ENCODE peak calls at places on chromosomes 6 and 20, in eight cellular contexts. O is PC-3; Q is IMR-90; X is RWPE1; H is naive thymus-derived CD4-positive, alpha-beta T cell; C is spleen; S is left ventricle myocardium inferior; L is foreskin keratinocyte. I is an unnamed sample.
A peak's percentile ranks its signal among the peaks of the same experiment; 100 is the strongest.

GRCh38 chr6:105499928-105500327 is 97.0 kb upstream of the PREP start:
- DNase-seq in Q (peak; percentile 52), L (no peak), O (peak; percentile 20), H (no peak), X (no peak), C (no peak), S (no peak), I (no peak)

GRCh38 chr6:3859878-3860552 is 10.8 kb downstream of the FAM50B start:
- DNase-seq in Q (no peak), C (no peak), H (no peak), X (no peak), S (no peak), O (no peak), L (no peak), I (no peak)

GRCh38 chr20:1528811-1529210 is 28.7 kb downstream of the SIRPD start:
- DNase-seq in Q (peak; percentile 8), H (no peak), X (peak; percentile 17), L (no peak), O (peak; percentile 89), S (no peak), C (no peak), I (no peak)

GRCh38 chr6:40916816-40917215 is 122.2 kb downstream of the UNC5CL start:
- DNase-seq in H (no peak), S (no peak), Q (no peak), C (no peak), L (no peak), O (no peak), X (no peak), I (no peak)

GRCh38 chr6:15770347-15771143 is 107.7 kb upstream of the DTNBP1 start:
- DNase-seq in O (peak; percentile 37), X (no peak), L (no peak), C (no peak), S (no peak), Q (peak; percentile 8), H (no peak), I (peak; percentile 34)

GRCh38 chr6:75386050-75386770 is 101.6 kb upstream of the TMEM30A start:
- DNase-seq in O (no peak), X (no peak), S (no peak), C (no peak), H (no peak), Q (peak; percentile 79), L (no peak), I (no peak)

GRCh38 chr6:166931426-166931970 is 24.9 kb downstream of the RNASET2 start:
- DNase-seq in C (peak; percentile 60), X (no peak), Q (no peak), O (no peak), L (no peak), H (no peak), S (no peak), I (no peak)

GRCh38 chr20:23513164-23513563 is 22.2 kb downstream of the CST8 start:
- DNase-seq in S (no peak), Q (no peak), X (no peak), O (no peak), L (no peak), C (no peak), H (no peak), I (no peak)

GRCh38 chr6:47832386-47833080 is 50.7 kb downstream of the OPN5 start:
- DNase-seq in H (no peak), S (no peak), X (no peak), O (peak; percentile 35), C (no peak), Q (no peak), L (no peak), I (no peak)

GRCh38 chr20:37356961-37357371 is 11.0 kb downstream of the SRC start:
- DNase-seq in O (no peak), S (no peak), C (peak; percentile 74), L (no peak), X (no peak), Q (no peak), H (no peak), I (peak; percentile 13)

GRCh38 chr6:1146500-1146899 is 165.4 kb upstream of the FOXQ1 start:
- DNase-seq in C (no peak), H (no peak), Q (no peak), S (no peak), L (no peak), X (no peak), O (no peak), I (no peak)

GRCh38 chr6:170096803-170097504 is 193.9 kb downstream of the DLL1 start:
- DNase-seq in L (no peak), S (no peak), C (no peak), X (no peak), O (no peak), Q (no peak), H (no peak), I (no peak)

GRCh38 chr6:170097505-170098427 is 193.1 kb downstream of the DLL1 start:
- DNase-seq in C (peak; percentile 58), S (no peak), X (no peak), O (no peak), H (no peak), Q (no peak), L (no peak), I (peak; percentile 6)

GRCh38 chr6:170094686-170095272 is 196.1 kb downstream of the DLL1 start:
- DNase-seq in S (no peak), X (no peak), L (no peak), H (no peak), C (peak; percentile 62), Q (no peak), O (no peak), I (no peak)

GRCh38 chr6:170095273-170095976 is 195.5 kb downstream of the DLL1 start:
- DNase-seq in L (no peak), S (no peak), O (no peak), X (no peak), Q (no peak), C (peak; percentile 66), H (no peak), I (no peak)

GRCh38 chr6:170096191-170096802 is 194.6 kb downstream of the DLL1 start:
- DNase-seq in Q (no peak), L (no peak), C (peak; percentile 67), O (no peak), S (no peak), H (no peak), X (no peak), I (peak; percentile 10)
- H3K27ac ChIP-seq in Q (no peak overlapping the region), L (no peak overlapping the region), C (no peak overlapping the region), O (no peak overlapping the region), S (no peak overlapping the region), H (no peak overlapping the region), X (no peak overlapping the region), I (no peak overlapping the region)

DNA sequence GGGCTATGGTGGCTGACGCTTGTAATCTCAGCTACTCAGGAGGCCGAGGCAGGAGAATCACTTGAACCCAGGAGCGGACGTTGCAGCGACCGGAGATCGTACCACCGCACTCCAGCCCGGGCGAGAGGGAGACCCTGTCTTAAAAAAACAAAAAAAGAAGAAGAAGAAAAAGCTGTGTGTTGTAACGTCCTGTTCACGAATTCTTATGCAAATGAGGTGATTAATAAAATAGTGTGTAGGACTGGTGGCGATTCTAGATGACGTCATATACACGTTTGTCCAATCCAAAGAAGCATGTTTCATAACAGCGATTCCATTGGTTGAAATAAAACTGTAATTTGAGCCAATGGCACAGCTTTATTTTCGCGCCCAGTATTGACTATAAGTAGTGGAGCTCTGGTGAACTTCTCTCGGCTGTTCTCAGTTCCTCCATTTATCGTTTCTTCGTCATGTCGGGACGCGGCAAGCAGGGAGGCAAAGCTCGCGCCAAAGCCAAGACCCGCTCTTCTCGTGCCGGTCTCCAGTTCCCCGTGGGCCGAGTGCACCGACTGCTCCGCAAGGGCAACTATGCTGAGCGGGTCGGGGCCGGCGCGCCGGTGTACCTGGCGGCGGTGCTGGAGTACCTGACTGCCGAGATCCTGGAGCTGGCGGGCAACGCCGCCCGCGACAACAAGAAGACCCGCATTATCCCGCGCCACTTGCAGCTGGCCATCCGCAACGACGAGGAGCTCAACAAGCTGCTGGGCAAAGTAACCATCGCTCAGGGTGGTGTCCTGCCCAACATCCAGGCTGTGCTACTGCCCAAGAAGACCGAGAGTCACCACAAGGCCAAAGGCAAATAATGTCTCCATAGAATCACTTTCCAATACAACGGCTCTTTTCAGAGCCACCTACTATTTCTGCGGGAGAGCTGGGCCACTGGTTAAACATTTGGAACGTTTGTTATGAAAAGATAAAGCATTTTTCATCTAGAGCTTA is 47.0 kb downstream of the OR2B2 start:
- DNase-seq in H (peak; percentile 90), S (peak; percentile 29), X (peak; percentile 98), O (peak; percentile 98), L (peak; percentile 94), C (peak; percentile 95), Q (peak; percentile 99), I (peak; percentile 74)
- H3K27ac ChIP-seq in H (peak overlapping the region; percentile 71), S (peak overlapping the region; percentile 44), X (peak overlapping the region; percentile 95), O (peak overlapping the region; percentile 35), L (peak overlapping the region; percentile 85), C (peak overlapping the region; percentile 89), Q (peak overlapping the region; percentile 77), I (no peak overlapping the region)

DNA sequence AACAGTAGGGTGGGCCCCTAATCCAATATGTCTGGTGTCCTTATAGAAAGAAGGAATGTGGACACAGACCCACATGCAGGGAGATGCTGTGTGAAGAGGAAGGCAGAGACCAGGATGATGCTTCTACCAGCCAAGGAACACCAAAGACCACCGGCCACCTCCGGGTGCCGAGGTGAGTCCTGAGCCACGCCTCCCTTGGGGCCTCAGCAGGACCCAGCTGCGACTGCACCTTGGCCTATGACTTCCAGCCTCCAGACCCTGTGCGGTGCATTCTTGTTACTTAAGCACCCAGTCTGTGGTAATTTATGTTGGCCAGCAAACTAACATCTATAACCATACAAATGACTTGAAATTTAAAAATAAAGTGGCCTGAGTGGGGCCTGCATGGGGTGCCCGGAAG is 79.5 kb upstream of the QKI start:
- DNase-seq in O (no peak), X (no peak), C (no peak), S (no peak), H (no peak), L (no peak), Q (no peak), I (no peak)
- H3K27ac ChIP-seq in O (no peak overlapping the region), X (no peak overlapping the region), C (peak overlapping the region; percentile 84), S (peak overlapping the region; percentile 94), H (no peak overlapping the region), L (no peak overlapping the region), Q (no peak overlapping the region), I (peak overlapping the region; percentile 81)

GRCh38 chr6:56758120-56758519 is 115.4 kb upstream of the DST start:
- DNase-seq in C (no peak), L (no peak), X (no peak), Q (no peak), H (no peak), S (no peak), O (peak; percentile 20), I (no peak)
- H3K27ac ChIP-seq in C (no peak overlapping the region), L (no peak overlapping the region), X (no peak overlapping the region), Q (no peak overlapping the region), H (no peak overlapping the region), S (peak overlapping the region; percentile 55), O (no peak overlapping the region), I (no peak overlapping the region)

DNA sequence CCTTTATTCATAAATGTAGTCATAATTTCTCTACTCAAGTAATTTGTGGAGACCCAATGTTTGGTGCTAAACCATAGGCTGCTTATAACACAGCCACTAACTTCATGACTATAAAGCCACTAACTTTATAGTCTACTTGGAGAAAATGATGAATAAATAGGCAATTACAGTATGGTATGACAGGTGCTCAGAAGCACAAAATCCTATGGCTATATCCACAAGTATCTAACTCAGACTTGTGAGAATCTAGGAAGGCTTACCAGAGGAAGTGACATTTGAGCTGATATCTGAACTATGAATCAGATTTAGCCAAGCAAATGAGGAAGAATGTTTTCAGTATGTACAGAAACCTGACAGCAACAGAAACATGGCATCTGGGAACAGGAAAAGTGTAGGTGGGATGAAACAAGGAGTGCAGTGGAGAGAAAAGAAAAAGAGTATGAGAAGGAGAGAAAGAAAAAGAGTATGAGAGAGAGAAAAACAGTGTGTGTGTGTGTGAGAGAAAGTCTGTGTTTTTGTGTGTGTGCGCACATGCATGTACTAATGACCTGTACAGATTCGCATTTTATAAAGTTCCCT is 59.9 kb downstream of the REV3L start:
- DNase-seq in H (no peak), X (no peak), L (no peak), S (no peak), C (no peak), Q (peak; percentile 52), O (peak; percentile 11), I (no peak)
- H3K27ac ChIP-seq in H (no peak overlapping the region), X (no peak overlapping the region), L (no peak overlapping the region), S (no peak overlapping the region), C (no peak overlapping the region), Q (no peak overlapping the region), O (no peak overlapping the region), I (no peak overlapping the region)